ENCODE peak calls at places on chromosomes 11 and 22, in seven cellular contexts. J is activated naive CD4-positive, alpha-beta T cell treated with anti-CD3 and anti-CD28 coated beads, Interleukin-2, amount 10 ng/mL, durations not matched to agents 7 days and 5 days; G is NAMALWA; K is AG10803; C is NCI-H1417; Q is T-helper 1 cell; H is stimulated activated CD4-positive, alpha-beta T cell treated with anti-CD3 and anti-CD28 coated beads, Interleukin-1b, Interleukin-23, amount 100 ng/mL, for 24 hours. E is an unnamed sample.

GRCh38 chr11:58508814-58509213 is 909 bp upstream of the OR5B21 start:
- DNase-seq in J (no peak), G (no peak), K (no peak), C (no peak), Q (no peak), H (no peak), E (no peak)

GRCh38 chr22:29152381-29153138 is 53.1 kb upstream of the EMID1 start:
- DNase-seq in J (no peak), G (no peak), K (no peak), C (no peak), Q (no peak), H (no peak), E (no peak)

GRCh38 chr22:19121631-19122142 is 525 bp downstream of the DGCR2 start:
- DNase-seq in J (peak), G (peak), K (peak), C (peak), Q (peak), H (peak), E (no peak)

GRCh38 chr11:8757533-8757932 is 74.9 kb downstream of the RPL27A start:
- DNase-seq in J (no peak), G (no peak), K (no peak), C (no peak), Q (no peak), H (no peak), E (no peak)

GRCh38 chr11:70265341-70265740 is 5.1 kb upstream of the PPFIA1 start:
- DNase-seq in J (no peak), G (no peak), K (no peak), C (no peak), Q (no peak), H (no peak), E (no peak)

GRCh38 chr11:28756977-28757376 is 648.8 kb downstream of the METTL15 start:
- DNase-seq in J (no peak), G (no peak), K (peak), C (no peak), Q (no peak), H (no peak), E (no peak)

GRCh38 chr11:64035081-64035524 is 628 bp upstream of the FLRT1 start:
- DNase-seq in J (no peak), G (no peak), K (no peak), C (no peak), Q (no peak), H (no peak), E (no peak)

GRCh38 chr11:64015510-64015909 is 20.2 kb upstream of the FLRT1 start:
- DNase-seq in J (no peak), G (no peak), K (no peak), C (no peak), Q (no peak), H (no peak), E (no peak)

GRCh38 chr11:112300094-112300786 is 39.6 kb upstream of the PLET1 start:
- DNase-seq in J (no peak), G (no peak), K (no peak), C (no peak), Q (no peak), H (no peak), E (peak)

GRCh38 chr11:20536784-20537183 is 62.6 kb upstream of the SLC6A5 start:
- DNase-seq in J (no peak), G (no peak), K (no peak), C (no peak), Q (no peak), H (no peak), E (no peak)

GRCh38 chr11:61923166-61924015 is 6.0 kb upstream of the RAB3IL1 start:
- DNase-seq in J (no peak), G (no peak), K (peak), C (no peak), Q (no peak), H (no peak), E (no peak)

GRCh38 chr11:45754746-45755145 is 50.2 kb upstream of the SLC35C1 start:
- DNase-seq in J (no peak), G (no peak), K (no peak), C (no peak), Q (no peak), H (no peak), E (no peak)

GRCh38 chr22:27195104-27195503 is 537.7 kb downstream of the MIAT start:
- DNase-seq in J (no peak), G (no peak), K (no peak), C (no peak), Q (no peak), H (no peak), E (no peak)

GRCh38 chr22:42945736-42946135 is 69.2 kb downstream of the PACSIN2 start:
- DNase-seq in J (no peak), G (no peak), K (no peak), C (no peak), Q (no peak), H (no peak), E (no peak)

GRCh38 chr22:30892731-30893221 is 75.8 kb downstream of the MORC2 start:
- DNase-seq in J (no peak), G (no peak), K (no peak), C (no peak), Q (no peak), H (no peak), E (no peak)

GRCh38 chr11:86255896-86256295 is 11.3 kb downstream of the EED start:
- DNase-seq in J (no peak), G (no peak), K (no peak), C (no peak), Q (peak), H (no peak), E (no peak)

GRCh38 chr11:36488096-36488495 is 22.0 kb downstream of the TRAF6 start:
- DNase-seq in J (no peak), G (peak), K (no peak), C (no peak), Q (peak), H (no peak), E (no peak)

E was measured in hypothalamus.